ENCODE peak calls at places on chromosomes 7 and 10, in five cellular contexts. B, P, L, R and M are unnamed samples.

GRCh38 chr7:44380179-44380830 is 54.9 kb upstream of the CAMK2B start:
- DNase-seq in B (no peak), P (no peak), L (no peak), R (no peak), M (no peak)

GRCh38 chr7:66961096-66961495 is 34.3 kb downstream of the SBDS start:
- DNase-seq in B (no peak), P (no peak), L (no peak), R (no peak), M (no peak)

GRCh38 chr7:150778738-150779301 is 21.3 kb downstream of the TMEM176B start:
- DNase-seq in B (peak), P (peak), L (peak), R (peak), M (peak)

GRCh38 chr7:114293289-114294012 is 121.2 kb upstream of the FOXP2 start:
- DNase-seq in B (no peak), P (no peak), L (no peak), R (no peak), M (no peak)

GRCh38 chr7:369981-370621 is 80.1 kb downstream of the FOXL3 start:
- DNase-seq in B (no peak), P (no peak), L (no peak), R (no peak), M (no peak)

GRCh38 chr10:97445357-97445721 is 467 bp downstream of the EXOSC1 start:
- DNase-seq in B (no peak), P (no peak), L (no peak), R (no peak), M (no peak)

GRCh38 chr7:148882668-148883232 is 1.3 kb downstream of the EZH2 start:
- DNase-seq in B (peak), P (no peak), L (no peak), R (no peak), M (peak)

GRCh38 chr10:34814228-34815173 is 595 bp downstream of the PARD3 start:
- DNase-seq in B (peak), P (no peak), L (no peak), R (no peak), M (no peak)

GRCh38 chr7:17963281-17963680 is 23.0 kb upstream of the SNX13 start:
- DNase-seq in B (no peak), P (no peak), L (peak), R (no peak), M (no peak)

GRCh38 chr7:18505870-18506460 is 10.4 kb downstream of the HDAC9 start:
- DNase-seq in B (no peak), P (no peak), L (no peak), R (no peak), M (peak)

GRCh38 chr7:129010075-129010474 is 44.8 kb downstream of the TNPO3 start:
- DNase-seq in B (no peak), P (no peak), L (no peak), R (no peak), M (no peak)

GRCh38 chr7:44257618-44258422 is 57.0 kb downstream of the YKT6 start:
- DNase-seq in B (no peak), P (peak), L (peak), R (peak), M (peak)

GRCh38 chr7:98394377-98394836 is 6.5 kb downstream of the BAIAP2L1 start:
- DNase-seq in B (peak), P (no peak), L (peak), R (no peak), M (no peak)

GRCh38 chr7:22548313-22548712 is 48.3 kb upstream of the STEAP1B start:
- DNase-seq in B (no peak), P (no peak), L (no peak), R (no peak), M (no peak)

GRCh38 chr7:87416682-87417587 is 58.5 kb downstream of the ABCB4 start:
- DNase-seq in B (peak), P (peak), L (no peak), R (peak), M (peak)

GRCh38 chr7:91242097-91242846 is 22.0 kb upstream of the FZD1 start:
- DNase-seq in B (peak), P (no peak), L (no peak), R (no peak), M (no peak)

GRCh38 chr7:143372070-143372469 is 9.1 kb upstream of the ZYX start:
- DNase-seq in B (peak), P (no peak), L (no peak), R (no peak), M (peak)

GRCh38 chr10:130499541-130499940 is 363.4 kb downstream of the GLRX3 start:
- DNase-seq in B (no peak), P (no peak), L (no peak), R (no peak), M (no peak)

GRCh38 chr10:8407561-8408021 is 353.1 kb downstream of the GATA3 start:
- DNase-seq in B (no peak), P (no peak), L (no peak), R (no peak), M (no peak)

GRCh38 chr10:101087965-101088364 is 26.2 kb downstream of the KAZALD1 start:
- DNase-seq in B (no peak), P (no peak), L (no peak), R (no peak), M (no peak)

GRCh38 chr10:111299037-111299436 is 222.2 kb downstream of the ADRA2A start:
- DNase-seq in B (no peak), P (no peak), L (no peak), R (no peak), M (no peak)

GRCh38 chr7:70052691-70053090 is 454.4 kb downstream of the AUTS2 start:
- DNase-seq in B (no peak), P (no peak), L (peak), R (no peak), M (no peak)

GRCh38 chr10:47332946-47333345 is 10.7 kb downstream of the GDF2 start:
- DNase-seq in B (no peak), P (no peak), L (no peak), R (no peak), M (no peak)

GRCh38 chr10:10830316-10831061 is 187.2 kb upstream of the CELF2 start:
- DNase-seq in B (no peak), P (no peak), L (peak), R (no peak), M (no peak)

GRCh38 chr7:27254625-27255024 is 12.0 kb downstream of the EVX1 start:
- DNase-seq in B (no peak), P (no peak), L (no peak), R (no peak), M (no peak)

GRCh38 chr10:71725998-71726672 is 6.6 kb upstream of the C10orf105 start:
- DNase-seq in B (no peak), P (peak), L (no peak), R (no peak), M (no peak)

GRCh38 chr7:27723086-27723485 is 16.9 kb upstream of the TAX1BP1 start:
- DNase-seq in B (no peak), P (no peak), L (no peak), R (no peak), M (peak)

GRCh38 chr10:49110684-49111319 is 4.5 kb downstream of the VSTM4 start:
- DNase-seq in B (no peak), P (no peak), L (no peak), R (no peak), M (no peak)

GRCh38 chr10:17183110-17183509 is 18.4 kb downstream of the TRDMT1 start:
- DNase-seq in B (no peak), P (no peak), L (no peak), R (no peak), M (no peak)

GRCh38 chr7:138834583-138834982 is 36.6 kb upstream of the ATP6V0A4 start:
- DNase-seq in B (no peak), P (no peak), L (no peak), R (no peak), M (no peak)

GRCh38 chr7:46202379-46202778 is 281.3 kb upstream of the IGFBP3 start:
- DNase-seq in B (no peak), P (no peak), L (no peak), R (no peak), M (no peak)